ENCODE peak calls at places on chromosomes 16 and 17, in four cellular contexts. I, C, G and Y are unnamed samples.

GRCh38 chr17:49409066-49409465 is 5.6 kb downstream of the PHB1 start:
- DNase-seq in I (no peak), C (no peak), G (no peak), Y (no peak)

GRCh38 chr17:73646409-73647305 is 2.4 kb upstream of the SDK2 start:
- DNase-seq in I (no peak), C (no peak), G (peak), Y (no peak)

GRCh38 chr16:74608944-74609343 is 2.0 kb upstream of the GLG1 start:
- DNase-seq in I (no peak), C (peak), G (no peak), Y (no peak)

GRCh38 chr17:81342700-81343070 is 47.6 kb upstream of the SLC38A10 start:
- DNase-seq in I (no peak), C (no peak), G (no peak), Y (no peak)

GRCh38 chr16:19872179-19872863 is 12.3 kb downstream of the GPRC5B start:
- DNase-seq in I (no peak), C (no peak), G (no peak), Y (no peak)

GRCh38 chr17:336110-337021 is 16.2 kb downstream of the RPH3AL start:
- DNase-seq in I (no peak), C (peak), G (peak), Y (no peak)

GRCh38 chr16:67542464-67542863 is 13.8 kb downstream of the RIPOR1 start:
- DNase-seq in I (peak), C (peak), G (no peak), Y (no peak)

GRCh38 chr16:17403859-17404545 is 66.8 kb downstream of the XYLT1 start:
- DNase-seq in I (no peak), C (no peak), G (no peak), Y (no peak)

GRCh38 chr17:44198721-44199552 is 747 bp downstream of the ATXN7L3 start:
- DNase-seq in I (peak), C (no peak), G (no peak), Y (peak)

GRCh38 chr16:30551781-30552180 is 6.4 kb downstream of the ZNF764 start:
- DNase-seq in I (no peak), C (peak), G (no peak), Y (no peak)

GRCh38 chr16:48561960-48562393 is 48.0 kb downstream of the N4BP1 start:
- DNase-seq in I (no peak), C (no peak), G (no peak), Y (no peak)

GRCh38 chr17:66775881-66776400 is 59.0 kb upstream of the CACNG5 start:
- DNase-seq in I (no peak), C (no peak), G (no peak), Y (no peak)

GRCh38 chr17:68349157-68349556 is 57.9 kb downstream of the ARSG start:
- DNase-seq in I (no peak), C (no peak), G (no peak), Y (no peak)

GRCh38 chr17:51613255-51613654 is 352.9 kb downstream of the UTP18 start:
- DNase-seq in I (no peak), C (no peak), G (no peak), Y (no peak)

GRCh38 chr17:67628580-67629013 is 89.1 kb upstream of the NOL11 start:
- DNase-seq in I (no peak), C (no peak), G (peak), Y (no peak)

GRCh38 chr17:50439008-50439407 is 13.0 kb downstream of the ACSF2 start:
- DNase-seq in I (no peak), C (no peak), G (no peak), Y (no peak)

GRCh38 chr16:12009462-12009861 is 32.9 kb downstream of the SNX29 start:
- DNase-seq in I (no peak), C (peak), G (no peak), Y (no peak)

GRCh38 chr17:30519166-30519565 is 42.0 kb downstream of the GOSR1 start:
- DNase-seq in I (no peak), C (no peak), G (no peak), Y (no peak)

GRCh38 chr17:46157443-46158107 is 35.7 kb downstream of the KANSL1 start:
- DNase-seq in I (no peak), C (no peak), G (no peak), Y (no peak)

GRCh38 chr16:24166684-24167083 is 89.5 kb upstream of the CACNG3 start:
- DNase-seq in I (no peak), C (no peak), G (no peak), Y (no peak)

GRCh38 chr17:32870027-32870670 is 6.8 kb downstream of the MYO1D start:
- DNase-seq in I (no peak), C (no peak), G (no peak), Y (no peak)

GRCh38 chr16:67456383-67457140 is 24.4 kb downstream of the ATP6V0D1 start:
- DNase-seq in I (no peak), C (no peak), G (no peak), Y (peak)

GRCh38 chr17:36221187-36221586 is 10.3 kb downstream of the CCL4L2 start:
- DNase-seq in I (no peak), C (no peak), G (no peak), Y (no peak)

GRCh38 chr17:29156781-29157180 is 23.4 kb downstream of the MYO18A start:
- DNase-seq in I (no peak), C (no peak), G (peak), Y (no peak)

GRCh38 chr17:47806026-47806912 is 15.3 kb downstream of the OSBPL7 start:
- DNase-seq in I (no peak), C (no peak), G (no peak), Y (no peak)

GRCh38 chr17:38728290-38728831 is 1.8 kb upstream of the CISD3 start:
- DNase-seq in I (no peak), C (peak), G (no peak), Y (no peak)

GRCh38 chr17:73478768-73479424 is 165.3 kb downstream of the SDK2 start:
- DNase-seq in I (no peak), C (no peak), G (no peak), Y (no peak)

GRCh38 chr17:27323538-27324212 is 29.8 kb downstream of the WSB1 start:
- DNase-seq in I (peak), C (no peak), G (no peak), Y (peak)

GRCh38 chr17:29210879-29211278 is 30.7 kb upstream of the MYO18A start:
- DNase-seq in I (no peak), C (no peak), G (no peak), Y (no peak)

GRCh38 chr16:48326937-48327336 is 58.3 kb downstream of the SIAH1 start:
- DNase-seq in I (no peak), C (no peak), G (no peak), Y (no peak)

GRCh38 chr16:86078121-86078600 is 179.2 kb downstream of the IRF8 start:
- DNase-seq in I (no peak), C (no peak), G (no peak), Y (no peak)

GRCh38 chr16:79728048-79728922 is 127.7 kb upstream of the MAF start:
- DNase-seq in I (peak), C (no peak), G (no peak), Y (no peak)

GRCh38 chr17:1229354-1229890 is 40.8 kb upstream of the BHLHA9 start:
- DNase-seq in I (no peak), C (peak), G (no peak), Y (peak)

GRCh38 chr17:82696259-82696658 is 2.2 kb downstream of the RAB40B start:
- DNase-seq in I (no peak), C (no peak), G (no peak), Y (no peak)

GRCh38 chr16:3141781-3142311 is 7.0 kb downstream of the ZNF213 start:
- DNase-seq in I (no peak), C (no peak), G (no peak), Y (peak)